ENCODE peak calls at places on chromosomes 6 and 20, in five cellular contexts. R is heart left ventricle, A is thyroid gland, K is endothelial cell of umbilical vein, X is ovary. W is an unnamed sample.

GRCh38 chr6:33945931-33946330 is 142.1 kb upstream of the MLN start:
- DNase-seq in R (no peak), A (peak), K (no peak), X (no peak), W (no peak)

GRCh38 chr6:160919713-160920112 is 71.9 kb upstream of the MAP3K4 start:
- DNase-seq in R (no peak), A (no peak), K (no peak), X (no peak), W (no peak)

GRCh38 chr6:26521485-26522391 is 16.4 kb upstream of the HMGN4 start:
- DNase-seq in R (peak), A (peak), K (peak), X (peak), W (peak)

GRCh38 chr6:103113416-103113815 is 1719.9 kb downstream of the GRIK2 start:
- DNase-seq in R (no peak), A (no peak), K (no peak), X (no peak), W (no peak)

GRCh38 chr6:153092082-153093013 is 38.7 kb downstream of the RGS17 start:
- DNase-seq in R (no peak), A (no peak), K (peak), X (no peak), W (no peak)

GRCh38 chr6:111201155-111201554 is 113.9 kb downstream of the SLC16A10 start:
- DNase-seq in R (no peak), A (no peak), K (no peak), X (no peak), W (no peak)

GRCh38 chr20:35603695-35604443 is 11.8 kb upstream of the SPAG4 start:
- DNase-seq in R (no peak), A (no peak), K (no peak), X (no peak), W (no peak)

GRCh38 chr6:152375200-152375599 is 262.0 kb downstream of the SYNE1 start:
- DNase-seq in R (no peak), A (no peak), K (no peak), X (no peak), W (no peak)

GRCh38 chr20:18287546-18287914 is 797 bp upstream of the ZNF133 start:
- DNase-seq in R (peak), A (no peak), K (no peak), X (no peak), W (no peak)

DNA sequence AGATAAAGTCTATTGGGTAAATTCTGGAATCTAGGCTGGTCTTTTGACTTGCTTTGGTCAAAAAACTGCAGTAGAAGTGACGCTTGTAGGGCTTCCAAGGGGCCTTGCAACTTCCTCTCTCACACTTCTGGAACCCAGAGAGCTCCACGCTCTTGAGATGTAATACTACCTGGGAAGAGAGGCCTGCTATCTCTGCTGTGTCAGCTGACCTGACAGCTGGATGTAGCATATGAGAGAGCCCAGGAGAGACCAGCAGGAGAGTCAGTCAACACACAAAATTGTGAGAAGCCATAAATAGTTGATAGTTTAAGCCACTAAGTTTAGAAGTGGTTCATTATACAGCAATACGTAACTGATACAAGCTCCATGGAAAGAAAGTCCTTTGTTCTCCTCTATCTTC is 7.8 kb upstream of the RSPO3 start:
- DNase-seq in R (no peak), A (no peak), K (no peak), X (no peak), W (no peak)
- TF ChIP-seq POLR2A in R (no peak), A (no peak), K (no peak), X (no peak), W (no peak)

GRCh38 chr6:2841264-2842138 is at the start of gene SERPINB1:
- DNase-seq in R (peak), A (peak), K (peak), X (peak), W (peak)

GRCh38 chr6:2839195-2839981 is 2.3 kb downstream of the SERPINB1 start:
- DNase-seq in R (peak), A (peak), K (peak), X (no peak), W (no peak)

GRCh38 chr6:2842139-2842552 is 483 bp upstream of the SERPINB1 start:
- DNase-seq in R (no peak), A (no peak), K (no peak), X (no peak), W (no peak)

GRCh38 chr6:2840794-2841061 is 935 bp downstream of the SERPINB1 start:
- DNase-seq in R (no peak), A (no peak), K (no peak), X (no peak), W (no peak)

GRCh38 chr6:2839982-2840793 is 1.5 kb downstream of the SERPINB1 start:
- DNase-seq in R (no peak), A (no peak), K (no peak), X (no peak), W (no peak)
- TF ChIP-seq POLR2A in R (no peak), A (no peak), K (no peak), X (no peak), W (no peak)

DNA sequence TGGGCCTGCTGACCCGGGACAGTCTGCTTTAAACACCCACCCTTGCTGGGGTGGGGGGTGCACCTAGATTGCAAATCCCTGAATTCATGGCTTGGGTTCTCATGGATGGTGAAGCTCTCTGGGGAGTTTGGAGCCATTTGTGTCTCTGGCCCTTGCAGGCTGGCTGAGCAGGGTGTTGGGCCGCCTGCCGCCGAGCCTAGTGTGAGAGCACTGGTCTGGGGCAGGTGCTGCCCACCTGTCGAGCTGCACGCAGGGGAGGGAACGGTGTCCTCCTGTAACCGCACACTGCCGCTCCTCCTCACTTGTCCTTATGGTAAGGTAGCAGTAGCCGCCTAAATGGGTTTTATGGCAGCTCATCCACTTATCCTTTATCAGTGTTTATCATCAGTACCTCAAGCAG is 143.9 kb downstream of the DTNBP1 start:
- DNase-seq in R (no peak), A (no peak), K (no peak), X (no peak), W (no peak)
- TF ChIP-seq POLR2A in R (no peak), A (no peak), K (no peak), X (no peak), W (no peak)

GRCh38 chr20:53608456-53609413 is 15.1 kb upstream of the ZNF217 start:
- DNase-seq in R (peak), A (no peak), K (no peak), X (peak), W (no peak)
- TF ChIP-seq POLR2A in R (no peak), A (no peak), K (no peak), X (no peak), W (no peak)

GRCh38 chr6:56957856-56958255 is 2.9 kb downstream of the BEND6 start:
- DNase-seq in R (no peak), A (no peak), K (no peak), X (no peak), W (no peak)

GRCh38 chr6:56953597-56954388 is 1.1 kb upstream of the BEND6 start:
- DNase-seq in R (no peak), A (no peak), K (peak), X (peak), W (no peak)

GRCh38 chr6:56956481-56956880 is 1.6 kb downstream of the BEND6 start:
- DNase-seq in R (no peak), A (no peak), K (no peak), X (no peak), W (no peak)

GRCh38 chr6:56954389-56955170 is at the start of gene BEND6:
- DNase-seq in R (peak), A (peak), K (peak), X (no peak), W (peak)

GRCh38 chr6:56955171-56956155 is 556 bp downstream of the BEND6 start:
- DNase-seq in R (peak), A (peak), K (peak), X (peak), W (peak)
- TF ChIP-seq POLR2A in R (no peak), A (no peak), K (no peak), X (no peak), W (no peak)

GRCh38 chr20:52577696-52578095 is 386.1 kb upstream of the ZFP64 start:
- DNase-seq in R (no peak), A (no peak), K (no peak), X (no peak), W (no peak)
- TF ChIP-seq POLR2A in R (no peak), A (no peak), K (no peak), X (no peak), W (no peak)

DNA sequence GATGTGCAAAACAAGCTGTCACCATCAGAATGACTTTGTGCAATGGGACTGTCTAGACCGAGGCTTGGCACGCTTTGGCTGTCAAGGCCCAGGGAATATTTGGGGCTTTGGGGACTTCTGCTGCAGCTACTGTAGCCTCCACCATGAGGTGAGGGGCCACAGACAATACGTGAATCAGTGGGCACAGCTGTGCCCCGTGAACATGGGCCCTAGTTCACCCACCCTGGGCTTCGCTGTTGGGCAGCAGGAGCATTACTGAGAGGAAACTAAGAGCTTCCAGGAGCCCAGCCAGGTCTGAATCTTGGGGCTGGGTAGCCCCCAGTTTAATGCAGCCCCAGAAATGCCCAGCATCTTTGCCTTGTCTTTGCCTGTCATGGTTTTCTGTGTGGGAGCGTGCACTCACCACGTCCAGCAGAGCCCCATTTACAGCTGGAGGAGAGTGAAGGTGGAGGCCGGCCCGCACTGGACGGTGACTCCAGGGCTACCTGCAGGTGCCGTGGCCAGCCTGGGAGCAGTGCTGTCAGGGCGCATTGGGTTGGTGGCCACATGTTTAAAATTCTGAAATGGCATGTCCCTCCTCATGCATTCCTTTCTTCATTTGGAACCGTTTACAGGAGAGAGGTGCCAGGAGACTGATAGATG is 34.7 kb downstream of the DUSP22 start:
- DNase-seq in R (no peak), A (no peak), K (no peak), X (no peak), W (no peak)
- TF ChIP-seq POLR2A in R (no peak), A (no peak), K (no peak), X (no peak), W (no peak)

DNA sequence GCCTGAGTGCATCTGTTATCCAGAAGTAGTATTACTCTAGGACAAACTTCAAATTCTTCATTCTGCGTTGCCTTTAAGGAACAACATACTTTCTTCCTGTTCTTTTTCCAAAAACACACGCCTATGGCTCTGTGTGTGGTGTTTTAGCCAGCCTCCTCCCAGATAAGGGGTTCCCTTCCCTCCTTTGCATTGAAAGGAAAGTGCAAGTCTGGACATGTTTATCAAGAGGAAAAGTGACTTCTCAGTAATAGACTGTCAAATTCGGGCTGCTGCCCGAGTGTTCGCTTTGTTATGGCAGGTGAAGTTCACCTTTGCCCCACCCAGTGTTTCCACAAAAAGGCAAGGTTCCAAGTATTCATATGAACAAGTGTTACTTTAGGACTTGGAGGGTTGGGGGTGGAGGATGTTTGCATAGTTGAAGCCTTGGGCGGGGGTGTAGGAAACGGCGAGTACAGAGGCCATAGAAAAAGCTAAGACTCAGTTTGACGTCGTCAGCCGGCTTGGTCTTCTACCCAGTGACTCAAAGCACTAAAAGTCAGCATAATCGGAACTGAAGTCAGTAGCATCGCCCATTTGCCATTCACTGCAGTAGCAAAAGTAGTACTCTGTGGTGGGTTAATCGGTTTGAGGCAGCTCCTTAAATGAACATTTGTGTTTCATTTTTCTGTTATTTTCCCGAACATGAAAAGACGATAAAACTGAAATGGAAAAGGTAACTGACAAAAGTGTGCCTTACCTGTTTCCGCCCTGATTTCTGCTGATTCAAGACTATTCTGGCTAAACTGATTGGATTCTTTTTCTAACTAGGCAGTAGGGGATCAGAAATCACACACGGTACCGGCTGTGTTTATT is 12.5 kb downstream of the PRDM1 start:
- DNase-seq in R (no peak), A (peak), K (peak), X (no peak), W (no peak)
- TF ChIP-seq POLR2A in R (no peak), A (no peak), K (peak), X (no peak), W (no peak)

W was measured in tibial nerve.